ENCODE peak calls at places on chromosome 1, in eight cellular contexts. One of them, this sample, is unnamed.
A peak's percentile ranks its signal among the peaks of the same experiment; 100 is the strongest.

GRCh38 chr1:206907304-206907991 is 10.2 kb downstream of the IL24 start:
- DNase-seq in non-pigmented ciliary epithelial cell: no peak
- DNase-seq in hippocampal formation: no peak
- DNase-seq in IMR-90: no peak
- DNase-seq in ELF-1: peak; percentile 56
- DNase-seq in activated T-helper 1 cell treated with anti-CD3 and anti-CD28 coated beads, Interleukin-2, amount 50 U/mL, for 16 hours: no peak
- DNase-seq in activated CD8-positive, alpha-beta memory T cell treated with anti-CD3 and anti-CD28 coated beads for 4 hours: no peak
- DNase-seq in iris pigment epithelial cell: peak; percentile 25
- DNase-seq in this sample: no peak

GRCh38 chr1:89762431-89762800 is 58.4 kb upstream of the LRRC8D start:
- DNase-seq in non-pigmented ciliary epithelial cell: no peak
- DNase-seq in hippocampal formation: no peak
- DNase-seq in IMR-90: no peak
- DNase-seq in ELF-1: no peak
- DNase-seq in activated T-helper 1 cell treated with anti-CD3 and anti-CD28 coated beads, Interleukin-2, amount 50 U/mL, for 16 hours: no peak
- DNase-seq in activated CD8-positive, alpha-beta memory T cell treated with anti-CD3 and anti-CD28 coated beads for 4 hours: no peak
- DNase-seq in iris pigment epithelial cell: no peak
- DNase-seq in this sample: no peak

GRCh38 chr1:90127288-90127953 is 132.5 kb downstream of the ZNF326 start:
- DNase-seq in non-pigmented ciliary epithelial cell: no peak
- DNase-seq in hippocampal formation: no peak
- DNase-seq in IMR-90: no peak
- DNase-seq in ELF-1: no peak
- DNase-seq in activated T-helper 1 cell treated with anti-CD3 and anti-CD28 coated beads, Interleukin-2, amount 50 U/mL, for 16 hours: no peak
- DNase-seq in activated CD8-positive, alpha-beta memory T cell treated with anti-CD3 and anti-CD28 coated beads for 4 hours: no peak
- DNase-seq in iris pigment epithelial cell: no peak
- DNase-seq in this sample: no peak

GRCh38 chr1:66752000-66752592 is at the start of gene DYNLT5:
- DNase-seq in non-pigmented ciliary epithelial cell: no peak
- DNase-seq in hippocampal formation: no peak
- DNase-seq in IMR-90: peak; percentile 43
- DNase-seq in ELF-1: peak; percentile 76
- DNase-seq in activated T-helper 1 cell treated with anti-CD3 and anti-CD28 coated beads, Interleukin-2, amount 50 U/mL, for 16 hours: no peak
- DNase-seq in activated CD8-positive, alpha-beta memory T cell treated with anti-CD3 and anti-CD28 coated beads for 4 hours: no peak
- DNase-seq in iris pigment epithelial cell: peak; percentile 58
- DNase-seq in this sample: peak; percentile 92

GRCh38 chr1:211734791-211735190 is 59.4 kb upstream of the NEK2 start:
- DNase-seq in non-pigmented ciliary epithelial cell: no peak
- DNase-seq in hippocampal formation: no peak
- DNase-seq in IMR-90: no peak
- DNase-seq in ELF-1: no peak
- DNase-seq in activated T-helper 1 cell treated with anti-CD3 and anti-CD28 coated beads, Interleukin-2, amount 50 U/mL, for 16 hours: no peak
- DNase-seq in activated CD8-positive, alpha-beta memory T cell treated with anti-CD3 and anti-CD28 coated beads for 4 hours: no peak
- DNase-seq in iris pigment epithelial cell: no peak
- DNase-seq in this sample: peak; percentile 37

GRCh38 chr1:83850849-83851248 is 148.1 kb downstream of the TTLL7 start:
- DNase-seq in non-pigmented ciliary epithelial cell: no peak
- DNase-seq in hippocampal formation: no peak
- DNase-seq in IMR-90: no peak
- DNase-seq in ELF-1: no peak
- DNase-seq in activated T-helper 1 cell treated with anti-CD3 and anti-CD28 coated beads, Interleukin-2, amount 50 U/mL, for 16 hours: no peak
- DNase-seq in activated CD8-positive, alpha-beta memory T cell treated with anti-CD3 and anti-CD28 coated beads for 4 hours: no peak
- DNase-seq in iris pigment epithelial cell: no peak
- DNase-seq in this sample: no peak

GRCh38 chr1:157966034-157966671 is 27.3 kb upstream of the KIRREL1 start:
- DNase-seq in non-pigmented ciliary epithelial cell: peak; percentile 49
- DNase-seq in hippocampal formation: no peak
- DNase-seq in IMR-90: peak; percentile 82
- DNase-seq in ELF-1: peak; percentile 23
- DNase-seq in activated T-helper 1 cell treated with anti-CD3 and anti-CD28 coated beads, Interleukin-2, amount 50 U/mL, for 16 hours: no peak
- DNase-seq in activated CD8-positive, alpha-beta memory T cell treated with anti-CD3 and anti-CD28 coated beads for 4 hours: no peak
- DNase-seq in iris pigment epithelial cell: peak; percentile 87
- DNase-seq in this sample: no peak

GRCh38 chr1:150302338-150302737 is 8.7 kb downstream of the MRPS21 start:
- DNase-seq in non-pigmented ciliary epithelial cell: no peak
- DNase-seq in hippocampal formation: peak; percentile 63
- DNase-seq in IMR-90: no peak
- DNase-seq in ELF-1: no peak
- DNase-seq in activated T-helper 1 cell treated with anti-CD3 and anti-CD28 coated beads, Interleukin-2, amount 50 U/mL, for 16 hours: no peak
- DNase-seq in activated CD8-positive, alpha-beta memory T cell treated with anti-CD3 and anti-CD28 coated beads for 4 hours: no peak
- DNase-seq in iris pigment epithelial cell: peak; percentile 19
- DNase-seq in this sample: peak; percentile 24

GRCh38 chr1:150272379-150272840 is at the start of gene C1orf54:
- DNase-seq in non-pigmented ciliary epithelial cell: no peak
- DNase-seq in hippocampal formation: peak; percentile 14
- DNase-seq in IMR-90: peak; percentile 72
- DNase-seq in ELF-1: peak; percentile 62
- DNase-seq in activated T-helper 1 cell treated with anti-CD3 and anti-CD28 coated beads, Interleukin-2, amount 50 U/mL, for 16 hours: no peak
- DNase-seq in activated CD8-positive, alpha-beta memory T cell treated with anti-CD3 and anti-CD28 coated beads for 4 hours: no peak
- DNase-seq in iris pigment epithelial cell: peak; percentile 70
- DNase-seq in this sample: no peak

GRCh38 chr1:164801246-164801731 is 242.3 kb downstream of the PBX1 start:
- DNase-seq in non-pigmented ciliary epithelial cell: no peak
- DNase-seq in hippocampal formation: peak; percentile 74
- DNase-seq in IMR-90: no peak
- DNase-seq in ELF-1: no peak
- DNase-seq in activated T-helper 1 cell treated with anti-CD3 and anti-CD28 coated beads, Interleukin-2, amount 50 U/mL, for 16 hours: no peak
- DNase-seq in activated CD8-positive, alpha-beta memory T cell treated with anti-CD3 and anti-CD28 coated beads for 4 hours: no peak
- DNase-seq in iris pigment epithelial cell: no peak
- DNase-seq in this sample: peak; percentile 53

GRCh38 chr1:215160351-215160750 is 77.8 kb downstream of the KCNK2 start:
- DNase-seq in non-pigmented ciliary epithelial cell: no peak
- DNase-seq in hippocampal formation: no peak
- DNase-seq in IMR-90: peak; percentile 86
- DNase-seq in ELF-1: no peak
- DNase-seq in activated T-helper 1 cell treated with anti-CD3 and anti-CD28 coated beads, Interleukin-2, amount 50 U/mL, for 16 hours: no peak
- DNase-seq in activated CD8-positive, alpha-beta memory T cell treated with anti-CD3 and anti-CD28 coated beads for 4 hours: no peak
- DNase-seq in iris pigment epithelial cell: peak; percentile 57
- DNase-seq in this sample: no peak

GRCh38 chr1:223105568-223105967 is 37.5 kb downstream of the TLR5 start:
- DNase-seq in non-pigmented ciliary epithelial cell: no peak
- DNase-seq in hippocampal formation: no peak
- DNase-seq in IMR-90: no peak
- DNase-seq in ELF-1: no peak
- DNase-seq in activated T-helper 1 cell treated with anti-CD3 and anti-CD28 coated beads, Interleukin-2, amount 50 U/mL, for 16 hours: no peak
- DNase-seq in activated CD8-positive, alpha-beta memory T cell treated with anti-CD3 and anti-CD28 coated beads for 4 hours: no peak
- DNase-seq in iris pigment epithelial cell: no peak
- DNase-seq in this sample: no peak